ENCODE peak calls at places on chromosomes 3 and 15, in four cellular contexts. One of them, this sample, is unnamed.

GRCh38 chr3:17078885-17079465 is 194.2 kb downstream of the PLCL2 start:
- DNase-seq in GM12878: no peak
- DNase-seq in endothelial cell of umbilical vein: no peak
- DNase-seq in breast epithelium: no peak
- DNase-seq in this sample: no peak

GRCh38 chr15:31453558-31454318 is 127.1 kb downstream of the KLF13 start:
- DNase-seq in breast epithelium: no peak
- DNase-seq in endothelial cell of umbilical vein: no peak
- DNase-seq in GM12878: no peak
- DNase-seq in this sample: peak

GRCh38 chr3:149001727-149002126 is 10.4 kb downstream of the GYG1 start:
- DNase-seq in GM12878: no peak
- DNase-seq in breast epithelium: no peak
- DNase-seq in endothelial cell of umbilical vein: no peak
- DNase-seq in this sample: no peak

GRCh38 chr3:42578054-42578453 is 3.7 kb downstream of the SEC22C start:
- DNase-seq in breast epithelium: no peak
- DNase-seq in endothelial cell of umbilical vein: no peak
- DNase-seq in GM12878: no peak
- DNase-seq in this sample: no peak

GRCh38 chr15:80698636-80699035 is 3.5 kb downstream of the ABHD17C start:
- DNase-seq in breast epithelium: no peak
- DNase-seq in endothelial cell of umbilical vein: no peak
- DNase-seq in GM12878: no peak
- DNase-seq in this sample: no peak

GRCh38 chr3:195893916-195894315 is 14.4 kb downstream of the TNK2 start:
- DNase-seq in GM12878: no peak
- DNase-seq in endothelial cell of umbilical vein: no peak
- DNase-seq in breast epithelium: no peak
- DNase-seq in this sample: no peak

GRCh38 chr3:39569095-39569494 is 101.6 kb downstream of the MOBP start:
- DNase-seq in GM12878: no peak
- DNase-seq in breast epithelium: no peak
- DNase-seq in endothelial cell of umbilical vein: no peak
- DNase-seq in this sample: no peak

GRCh38 chr3:65995030-65995429 is 43.7 kb downstream of the MAGI1 start:
- DNase-seq in endothelial cell of umbilical vein: peak
- DNase-seq in GM12878: no peak
- DNase-seq in breast epithelium: no peak
- DNase-seq in this sample: no peak

GRCh38 chr3:54756330-54756731 is 171.5 kb downstream of the LRTM1 start:
- DNase-seq in GM12878: no peak
- DNase-seq in endothelial cell of umbilical vein: no peak
- DNase-seq in breast epithelium: no peak
- DNase-seq in this sample: no peak

GRCh38 chr15:62115847-62116246 is 49.1 kb downstream of the C2CD4A start:
- DNase-seq in endothelial cell of umbilical vein: peak
- DNase-seq in breast epithelium: no peak
- DNase-seq in GM12878: no peak
- DNase-seq in this sample: no peak

GRCh38 chr15:34755419-34755773 is 598 bp upstream of the GJD2 start:
- DNase-seq in endothelial cell of umbilical vein: no peak
- DNase-seq in breast epithelium: no peak
- DNase-seq in GM12878: no peak
- DNase-seq in this sample: no peak

GRCh38 chr3:129016725-129017530 is 15.8 kb downstream of the EFCC1 start:
- DNase-seq in GM12878: no peak
- DNase-seq in breast epithelium: no peak
- DNase-seq in endothelial cell of umbilical vein: no peak
- DNase-seq in this sample: peak

GRCh38 chr3:57228734-57229505 is 1.4 kb downstream of the APPL1 start:
- DNase-seq in breast epithelium: no peak
- DNase-seq in GM12878: no peak
- DNase-seq in endothelial cell of umbilical vein: peak
- DNase-seq in this sample: no peak

GRCh38 chr3:61182648-61183047 is 68.6 kb downstream of the FHIT start:
- DNase-seq in breast epithelium: no peak
- DNase-seq in GM12878: no peak
- DNase-seq in endothelial cell of umbilical vein: no peak
- DNase-seq in this sample: no peak

GRCh38 chr3:189964623-189965022 is 156.1 kb downstream of the P3H2 start:
- DNase-seq in endothelial cell of umbilical vein: no peak
- DNase-seq in breast epithelium: no peak
- DNase-seq in GM12878: no peak
- DNase-seq in this sample: no peak

GRCh38 chr3:184604039-184604955 is 42.7 kb downstream of the EPHB3 start:
- DNase-seq in breast epithelium: no peak
- DNase-seq in endothelial cell of umbilical vein: no peak
- DNase-seq in GM12878: no peak
- DNase-seq in this sample: no peak

GRCh38 chr3:62678841-62679240 is 196.4 kb downstream of the CADPS start:
- DNase-seq in GM12878: no peak
- DNase-seq in breast epithelium: no peak
- DNase-seq in endothelial cell of umbilical vein: no peak
- DNase-seq in this sample: no peak

GRCh38 chr3:31446411-31446810 is 86.3 kb upstream of the STT3B start:
- DNase-seq in breast epithelium: no peak
- DNase-seq in endothelial cell of umbilical vein: no peak
- DNase-seq in GM12878: no peak
- DNase-seq in this sample: no peak
- H3K27ac ChIP-seq in breast epithelium: no peak
- H3K27ac ChIP-seq in endothelial cell of umbilical vein: no peak
- H3K27ac ChIP-seq in GM12878: no peak
- H3K27ac ChIP-seq in this sample: no peak

DNA sequence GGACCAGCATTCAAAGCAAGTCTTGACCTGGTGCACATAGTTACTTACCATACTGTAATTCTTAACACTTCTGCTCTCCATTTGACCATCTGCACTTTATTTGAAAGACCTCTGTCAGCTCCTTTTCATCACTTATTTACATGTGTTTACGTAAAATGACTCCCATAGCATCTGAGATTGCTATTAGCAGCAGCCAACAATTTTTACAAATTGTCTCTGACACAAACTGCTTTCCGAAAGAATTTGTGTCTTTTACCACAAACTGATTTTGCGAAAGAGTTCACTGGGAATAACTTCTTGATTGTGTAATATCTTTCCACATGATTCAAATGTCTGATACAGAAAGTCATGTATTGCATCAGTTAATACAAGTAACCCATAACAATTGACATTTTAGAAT is 144.1 kb upstream of the PEX5L start:
- DNase-seq in GM12878: no peak
- DNase-seq in endothelial cell of umbilical vein: no peak
- DNase-seq in breast epithelium: no peak
- DNase-seq in this sample: no peak
- TF ChIP-seq POLR2A in GM12878: no peak
- TF ChIP-seq POLR2A in endothelial cell of umbilical vein: no peak
- TF ChIP-seq POLR2A in breast epithelium: no peak
- TF ChIP-seq POLR2A in this sample: no peak

GRCh38 chr15:67100808-67101581 is 35.6 kb downstream of the SMAD3 start:
- DNase-seq in breast epithelium: no peak
- DNase-seq in GM12878: peak
- DNase-seq in endothelial cell of umbilical vein: no peak
- DNase-seq in this sample: peak
- TF ChIP-seq POLR2AphosphoS5 in breast epithelium: no peak
- TF ChIP-seq POLR2AphosphoS5 in GM12878: peak
- TF ChIP-seq POLR2AphosphoS5 in endothelial cell of umbilical vein: no peak
- TF ChIP-seq POLR2AphosphoS5 in this sample: no peak

GRCh38 chr3:24522155-24522579 is 27.5 kb upstream of the THRB start:
- DNase-seq in endothelial cell of umbilical vein: no peak
- DNase-seq in breast epithelium: no peak
- DNase-seq in GM12878: no peak
- DNase-seq in this sample: peak
- H3K27ac ChIP-seq in endothelial cell of umbilical vein: no peak
- H3K27ac ChIP-seq in breast epithelium: peak
- H3K27ac ChIP-seq in GM12878: no peak
- H3K27ac ChIP-seq in this sample: peak